ENCODE peak calls at places on chromosomes 12 and 14, in five cellular contexts. One of them, this sample, is unnamed.
A peak's percentile ranks its signal among the peaks of the same experiment; 100 is the strongest.

GRCh38 chr14:51472881-51473280 is 178.8 kb upstream of the FRMD6 start:
- DNase-seq in cardiac septum: no peak
- DNase-seq in NCI-H82: peak; percentile 96
- DNase-seq in cardiac fibroblast: no peak
- DNase-seq in fibroblast of the aortic adventitia: peak; percentile 32
- DNase-seq in this sample: no peak

GRCh38 chr12:100138048-100138907 is 4.4 kb downstream of the BLTP3B start:
- DNase-seq in cardiac fibroblast: peak; percentile 42
- DNase-seq in cardiac septum: no peak
- DNase-seq in fibroblast of the aortic adventitia: peak; percentile 24
- DNase-seq in NCI-H82: peak; percentile 50
- DNase-seq in this sample: no peak

GRCh38 chr14:79136437-79137430 is 966.6 kb downstream of the NRXN3 start:
- DNase-seq in NCI-H82: peak; percentile 90
- DNase-seq in cardiac septum: no peak
- DNase-seq in fibroblast of the aortic adventitia: no peak
- DNase-seq in cardiac fibroblast: no peak
- DNase-seq in this sample: no peak

GRCh38 chr14:43735926-43736325 is 771.2 kb downstream of the FSCB start:
- DNase-seq in fibroblast of the aortic adventitia: no peak
- DNase-seq in NCI-H82: no peak
- DNase-seq in cardiac fibroblast: no peak
- DNase-seq in cardiac septum: no peak
- DNase-seq in this sample: no peak

GRCh38 chr14:22427771-22428228 is 161.2 kb downstream of the DAD1 start:
- DNase-seq in fibroblast of the aortic adventitia: peak; percentile 91
- DNase-seq in cardiac fibroblast: peak; percentile 77
- DNase-seq in NCI-H82: no peak
- DNase-seq in cardiac septum: no peak
- DNase-seq in this sample: peak; percentile 45

GRCh38 chr12:94516985-94517384 is 57.3 kb upstream of the CEP83 start:
- DNase-seq in fibroblast of the aortic adventitia: no peak
- DNase-seq in cardiac septum: no peak
- DNase-seq in NCI-H82: no peak
- DNase-seq in cardiac fibroblast: peak; percentile 16
- DNase-seq in this sample: no peak

GRCh38 chr12:97482153-97482693 is 19.6 kb downstream of the RMST start:
- DNase-seq in cardiac fibroblast: no peak
- DNase-seq in NCI-H82: peak; percentile 8
- DNase-seq in fibroblast of the aortic adventitia: no peak
- DNase-seq in cardiac septum: no peak
- DNase-seq in this sample: no peak

GRCh38 chr12:31507966-31508365 is 83.0 kb downstream of the DENND5B start:
- DNase-seq in NCI-H82: no peak
- DNase-seq in cardiac septum: no peak
- DNase-seq in fibroblast of the aortic adventitia: peak; percentile 56
- DNase-seq in cardiac fibroblast: peak; percentile 75
- DNase-seq in this sample: no peak

GRCh38 chr14:68468437-68469207 is 324.2 kb downstream of the ZFP36L1 start:
- DNase-seq in fibroblast of the aortic adventitia: peak; percentile 63
- DNase-seq in cardiac fibroblast: peak; percentile 68
- DNase-seq in NCI-H82: no peak
- DNase-seq in cardiac septum: no peak
- DNase-seq in this sample: no peak

GRCh38 chr12:27142102-27142721 is 59.8 kb upstream of the C12orf71 start:
- DNase-seq in cardiac fibroblast: peak; percentile 92
- DNase-seq in NCI-H82: peak; percentile 93
- DNase-seq in cardiac septum: no peak
- DNase-seq in fibroblast of the aortic adventitia: peak; percentile 93
- DNase-seq in this sample: peak; percentile 60

GRCh38 chr12:131137836-131138637 is 184.3 kb downstream of the ADGRD1 start:
- DNase-seq in fibroblast of the aortic adventitia: peak; percentile 5
- DNase-seq in cardiac fibroblast: no peak
- DNase-seq in cardiac septum: no peak
- DNase-seq in NCI-H82: peak; percentile 18
- DNase-seq in this sample: no peak

GRCh38 chr14:101965796-101966718 is 1.7 kb downstream of the DYNC1H1 start:
- DNase-seq in cardiac fibroblast: peak; percentile 50
- DNase-seq in NCI-H82: peak; percentile 32
- DNase-seq in fibroblast of the aortic adventitia: peak; percentile 46
- DNase-seq in cardiac septum: no peak
- DNase-seq in this sample: no peak

GRCh38 chr14:75370416-75371205 is 57.2 kb upstream of the JDP2 start:
- DNase-seq in NCI-H82: no peak
- DNase-seq in cardiac septum: no peak
- DNase-seq in fibroblast of the aortic adventitia: no peak
- DNase-seq in cardiac fibroblast: no peak
- DNase-seq in this sample: no peak

GRCh38 chr14:91891081-91891480 is 23.7 kb upstream of the TC2N start:
- DNase-seq in NCI-H82: no peak
- DNase-seq in fibroblast of the aortic adventitia: peak; percentile 8
- DNase-seq in cardiac septum: no peak
- DNase-seq in cardiac fibroblast: no peak
- DNase-seq in this sample: no peak

GRCh38 chr12:123690191-123690840 is 19.4 kb downstream of the TCTN2 start:
- DNase-seq in NCI-H82: no peak
- DNase-seq in cardiac fibroblast: no peak
- DNase-seq in cardiac septum: no peak
- DNase-seq in fibroblast of the aortic adventitia: no peak
- DNase-seq in this sample: no peak

GRCh38 chr12:57563358-57563757 is 13.5 kb downstream of the KIF5A start:
- DNase-seq in fibroblast of the aortic adventitia: no peak
- DNase-seq in cardiac septum: no peak
- DNase-seq in NCI-H82: no peak
- DNase-seq in cardiac fibroblast: no peak
- DNase-seq in this sample: no peak

GRCh38 chr12:52225752-52226151 is 7.3 kb upstream of the KRT7 start:
- DNase-seq in cardiac fibroblast: no peak
- DNase-seq in fibroblast of the aortic adventitia: no peak
- DNase-seq in cardiac septum: peak; percentile 27
- DNase-seq in NCI-H82: no peak
- DNase-seq in this sample: no peak

GRCh38 chr14:71588028-71588427 is 344.2 kb upstream of the RGS6 start:
- DNase-seq in cardiac septum: no peak
- DNase-seq in cardiac fibroblast: peak; percentile 88
- DNase-seq in NCI-H82: no peak
- DNase-seq in fibroblast of the aortic adventitia: peak; percentile 70
- DNase-seq in this sample: peak; percentile 32

GRCh38 chr12:124205405-124205804 is 89.5 kb upstream of the RFLNA start:
- DNase-seq in cardiac fibroblast: no peak
- DNase-seq in fibroblast of the aortic adventitia: no peak
- DNase-seq in NCI-H82: no peak
- DNase-seq in cardiac septum: no peak
- DNase-seq in this sample: no peak

GRCh38 chr14:24162083-24162482 is 1.0 kb downstream of the IRF9 start:
- DNase-seq in cardiac septum: no peak
- DNase-seq in NCI-H82: no peak
- DNase-seq in cardiac fibroblast: peak; percentile 33
- DNase-seq in fibroblast of the aortic adventitia: peak; percentile 44
- DNase-seq in this sample: peak; percentile 72

GRCh38 chr14:101284711-101285110 is 276.6 kb upstream of the DIO3 start:
- DNase-seq in cardiac septum: no peak
- DNase-seq in fibroblast of the aortic adventitia: no peak
- DNase-seq in NCI-H82: no peak
- DNase-seq in cardiac fibroblast: no peak
- DNase-seq in this sample: no peak

GRCh38 chr14:61941421-61941805 is 179.2 kb downstream of the SNAPC1 start:
- DNase-seq in NCI-H82: no peak
- DNase-seq in cardiac fibroblast: no peak
- DNase-seq in fibroblast of the aortic adventitia: no peak
- DNase-seq in cardiac septum: no peak
- DNase-seq in this sample: no peak

GRCh38 chr14:20350860-20351259 is 7.4 kb downstream of the PARP2 start:
- DNase-seq in NCI-H82: no peak
- DNase-seq in cardiac septum: no peak
- DNase-seq in fibroblast of the aortic adventitia: peak; percentile 9
- DNase-seq in cardiac fibroblast: peak; percentile 22
- DNase-seq in this sample: no peak

This sample was measured in hepatic stellate cell.